ENCODE peak calls at places on chromosomes 5 and 9, in four cellular contexts. N is K562; A is hepatocyte; L is CD8-positive, alpha-beta T cell. M is an unnamed sample.

GRCh38 chr9:136539427-136540412 is 6.1 kb downstream of the NOTCH1 start:
- DNase-seq in L (peak), A (peak), N (peak), M (peak)

GRCh38 chr5:59287884-59288283 is 605.6 kb downstream of the PDE4D start:
- DNase-seq in N (no peak), L (no peak), A (no peak), M (no peak)

GRCh38 chr5:170280090-170280493 is 17.5 kb downstream of the LCP2 start:
- DNase-seq in A (no peak), L (no peak), N (no peak), M (no peak)

GRCh38 chr9:116750543-116750942 is 63.4 kb downstream of the TRIM32 start:
- DNase-seq in N (no peak), L (no peak), A (no peak), M (no peak)

GRCh38 chr5:166724284-166724683 is 1567.2 kb upstream of the WWC1 start:
- DNase-seq in A (peak), N (no peak), L (no peak), M (peak)

GRCh38 chr9:86767373-86767772 is 179.9 kb downstream of the GAS1 start:
- DNase-seq in A (no peak), N (no peak), L (no peak), M (peak)

GRCh38 chr9:123689701-123690428 is 240.1 kb downstream of the DENND1A start:
- DNase-seq in L (no peak), A (no peak), N (no peak), M (no peak)

GRCh38 chr9:82202808-82203207 is 214.2 kb downstream of the SPATA31D1 start:
- DNase-seq in N (no peak), L (no peak), A (peak), M (peak)

GRCh38 chr9:119801311-119801710 is 432.1 kb upstream of the BRINP1 start:
- DNase-seq in A (no peak), N (no peak), L (no peak), M (no peak)

GRCh38 chr5:150473673-150474358 is 24.3 kb upstream of the RPS14 start:
- DNase-seq in N (no peak), A (peak), L (no peak), M (no peak)

GRCh38 chr9:125950880-125951471 is 203.8 kb downstream of the PBX3 start:
- DNase-seq in L (no peak), N (no peak), A (no peak), M (no peak)

GRCh38 chr9:124311283-124311682 is 53.5 kb downstream of the NEK6 start:
- DNase-seq in L (no peak), A (no peak), N (no peak), M (no peak)

GRCh38 chr9:77025146-77025545 is 5.7 kb downstream of the FOXB2 start:
- DNase-seq in L (no peak), N (no peak), A (no peak), M (no peak)

GRCh38 chr9:93127395-93127911 is 6.6 kb downstream of the NINJ1 start:
- DNase-seq in L (no peak), N (no peak), A (peak), M (peak)

GRCh38 chr9:93125331-93125894 is 8.6 kb downstream of the NINJ1 start:
- DNase-seq in N (no peak), A (no peak), L (no peak), M (no peak)

GRCh38 chr9:93128011-93128714 is 5.9 kb downstream of the NINJ1 start:
- DNase-seq in A (peak), N (no peak), L (no peak), M (no peak)

GRCh38 chr9:93126151-93126781 is 7.8 kb downstream of the NINJ1 start:
- DNase-seq in N (no peak), L (no peak), A (no peak), M (no peak)

DNA sequence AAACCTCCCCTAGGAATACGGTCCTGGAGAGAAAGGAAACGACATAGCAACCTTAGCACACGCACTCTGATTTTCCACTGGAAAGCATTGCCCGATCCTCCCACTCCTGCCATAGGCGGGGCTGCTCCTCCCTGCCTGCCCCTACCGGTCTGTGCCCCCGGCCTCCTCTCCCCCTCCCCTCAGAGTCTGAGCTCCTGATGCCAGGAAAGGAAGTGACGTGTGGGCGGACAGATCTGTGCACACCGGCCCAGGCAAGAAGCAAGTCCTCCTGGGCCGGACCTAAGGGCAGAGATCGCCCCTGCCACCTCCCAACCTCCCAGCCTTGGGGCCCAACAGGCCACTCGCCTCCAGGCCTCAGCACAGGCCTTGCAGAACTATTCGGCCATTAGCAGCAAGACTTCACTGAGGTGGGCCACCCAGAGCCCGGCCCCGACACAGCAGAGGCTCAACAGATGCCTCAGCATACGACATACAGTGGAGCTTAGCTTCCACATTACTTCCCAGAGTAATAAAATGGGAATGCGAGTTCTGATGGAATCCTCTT is 7.2 kb downstream of the NINJ1 start:
- DNase-seq in L (no peak), N (no peak), A (peak), M (peak)
- H3K4me3 ChIP-seq in L (no peak), N (no peak), A (no peak), M (no peak)

GRCh38 chr5:168992687-168993086 is 308.3 kb downstream of the SLIT3 start:
- DNase-seq in A (peak), L (no peak), N (no peak), M (no peak)
- TF ChIP-seq CTCF in A (peak), L (no peak), N (no peak), M (no peak)

GRCh38 chr9:69204869-69205268 is 30.8 kb downstream of the TJP2 start:
- DNase-seq in A (no peak), N (no peak), L (no peak), M (peak)
- H3K4me3 ChIP-seq in A (no peak), N (no peak), L (no peak), M (no peak)

GRCh38 chr5:66680804-66681203 is 84.6 kb downstream of the MAST4 start:
- DNase-seq in A (no peak), N (no peak), L (no peak), M (no peak)
- TF ChIP-seq CTCF in A (no peak), N (no peak), L (no peak), M (no peak)

GRCh38 chr9:100100268-100100667 is 1.2 kb downstream of the INVS start:
- DNase-seq in L (no peak), A (no peak), N (no peak), M (no peak)
- H3K4me3 ChIP-seq in L (peak), A (peak), N (peak), M (peak)

GRCh38 chr5:91245871-91246270 is 137.2 kb downstream of the ARRDC3 start:
- DNase-seq in N (no peak), A (no peak), L (no peak), M (peak)
- TF ChIP-seq CTCF in N (peak), A (no peak), L (no peak), M (peak)

GRCh38 chr9:335373-335772 is 120.7 kb downstream of the DOCK8 start:
- DNase-seq in N (no peak), A (no peak), L (no peak), M (no peak)
- H3K4me3 ChIP-seq in N (no peak), A (no peak), L (no peak), M (no peak)

GRCh38 chr5:75331095-75332090 is 5.6 kb upstream of the HMGCR start:
- DNase-seq in N (no peak), L (no peak), A (no peak), M (no peak)
- TF ChIP-seq CTCF in N (no peak), L (no peak), A (no peak), M (no peak)

M was measured in fibroblast of villous mesenchyme.